ENCODE peak calls at places on chromosomes 5 and 9, in eight cellular contexts. H is cardiac fibroblast, X is neural crest cell, B is skeletal muscle cell, V is HS-5, K is suprapubic skin, A is Peyer's patch, O is NCI-H1105 treated with DMSO at 0.1 percent for 48 hours. J is an unnamed sample.

GRCh38 chr5:179422213-179422839 is 77.1 kb upstream of the ADAMTS2 start:
- DNase-seq in H (no peak), X (no peak), B (no peak), V (no peak), K (no peak), A (no peak), O (no peak), J (no peak)

GRCh38 chr9:96667363-96667728 is 12.2 kb upstream of the PRXL2C start:
- DNase-seq in H (no peak), X (no peak), B (no peak), V (no peak), K (no peak), A (no peak), O (no peak), J (no peak)

GRCh38 chr5:67182406-67182805 is 14.2 kb downstream of the CD180 start:
- DNase-seq in H (peak), X (no peak), B (peak), V (no peak), K (peak), A (no peak), O (no peak), J (peak)

GRCh38 chr5:128673411-128673957 is 135.4 kb upstream of the FBN2 start:
- DNase-seq in H (no peak), X (no peak), B (no peak), V (no peak), K (no peak), A (no peak), O (no peak), J (peak)

GRCh38 chr5:150322202-150322601 is 19.5 kb upstream of the ARSI start:
- DNase-seq in H (no peak), X (no peak), B (no peak), V (no peak), K (no peak), A (no peak), O (no peak), J (no peak)

GRCh38 chr5:20109326-20109725 is 121.3 kb upstream of the CDH18 start:
- DNase-seq in H (no peak), X (no peak), B (no peak), V (no peak), K (no peak), A (no peak), O (no peak), J (no peak)

GRCh38 chr9:113624721-113625120 is 161.2 kb downstream of the RGS3 start:
- DNase-seq in H (peak), X (no peak), B (no peak), V (peak), K (peak), A (no peak), O (no peak), J (no peak)

GRCh38 chr5:74294231-74294705 is 346.3 kb downstream of the ENC1 start:
- DNase-seq in H (no peak), X (no peak), B (no peak), V (no peak), K (no peak), A (no peak), O (no peak), J (no peak)

GRCh38 chr9:136981588-136982231 is 1.1 kb upstream of the LCNL1 start:
- DNase-seq in H (no peak), X (no peak), B (no peak), V (no peak), K (no peak), A (no peak), O (no peak), J (no peak)

GRCh38 chr5:153445875-153446567 is 44.4 kb upstream of the GRIA1 start:
- DNase-seq in H (peak), X (no peak), B (peak), V (no peak), K (no peak), A (no peak), O (peak), J (no peak)

GRCh38 chr5:32504923-32505596 is 60.5 kb upstream of the ZFR start:
- DNase-seq in H (peak), X (no peak), B (peak), V (peak), K (peak), A (no peak), O (peak), J (peak)

GRCh38 chr5:68456756-68457217 is 241.2 kb downstream of the PIK3R1 start:
- DNase-seq in H (peak), X (no peak), B (no peak), V (no peak), K (no peak), A (no peak), O (no peak), J (peak)

GRCh38 chr9:115469826-115470225 is 351.9 kb upstream of the TNC start:
- DNase-seq in H (no peak), X (no peak), B (no peak), V (peak), K (no peak), A (no peak), O (no peak), J (no peak)

GRCh38 chr5:36936309-36936708 is 59.7 kb downstream of the NIPBL start:
- DNase-seq in H (no peak), X (no peak), B (no peak), V (no peak), K (no peak), A (no peak), O (no peak), J (no peak)

GRCh38 chr9:125701351-125701750 is 5.7 kb downstream of the MAPKAP1 start:
- DNase-seq in H (peak), X (no peak), B (no peak), V (peak), K (no peak), A (no peak), O (no peak), J (peak)

GRCh38 chr5:122415481-122416120 is 103.6 kb downstream of the SNCAIP start:
- DNase-seq in H (peak), X (peak), B (peak), V (peak), K (no peak), A (no peak), O (peak), J (peak)

GRCh38 chr9:37508834-37509206 is 23.1 kb downstream of the POLR1E start:
- DNase-seq in H (no peak), X (no peak), B (no peak), V (no peak), K (no peak), A (no peak), O (no peak), J (no peak)

GRCh38 chr9:108300296-108301287 is 555.2 kb downstream of the ACTL7B start:
- DNase-seq in H (no peak), X (no peak), B (no peak), V (no peak), K (no peak), A (no peak), O (no peak), J (no peak)

GRCh38 chr5:164532226-164532937 is 1027.0 kb downstream of the MAT2B start:
- DNase-seq in H (no peak), X (no peak), B (no peak), V (no peak), K (no peak), A (no peak), O (no peak), J (peak)

GRCh38 chr5:163914911-163915310 is 409.5 kb downstream of the MAT2B start:
- DNase-seq in H (no peak), X (no peak), B (no peak), V (no peak), K (no peak), A (peak), O (no peak), J (no peak)

GRCh38 chr5:9173281-9174048 is 372.4 kb downstream of the SEMA5A start:
- DNase-seq in H (peak), X (no peak), B (peak), V (peak), K (no peak), A (no peak), O (no peak), J (peak)

GRCh38 chr9:111794837-111795556 is at the start of gene SHOC1:
- DNase-seq in H (no peak), X (no peak), B (no peak), V (no peak), K (no peak), A (no peak), O (no peak), J (no peak)

GRCh38 chr5:16952968-16953671 is 17.0 kb upstream of the MYO10 start:
- DNase-seq in H (no peak), X (no peak), B (no peak), V (no peak), K (no peak), A (no peak), O (no peak), J (no peak)

GRCh38 chr5:121497176-121497575 is 354.5 kb upstream of the FTMT start:
- DNase-seq in H (no peak), X (no peak), B (no peak), V (no peak), K (no peak), A (no peak), O (no peak), J (no peak)

GRCh38 chr9:115456515-115456914 is 338.6 kb upstream of the TNC start:
- DNase-seq in H (peak), X (no peak), B (peak), V (no peak), K (no peak), A (no peak), O (no peak), J (peak)

GRCh38 chr9:91138760-91139159 is 223.0 kb downstream of the AUH start:
- DNase-seq in H (no peak), X (no peak), B (no peak), V (no peak), K (no peak), A (no peak), O (no peak), J (no peak)

GRCh38 chr5:168027002-168027401 is 264.4 kb upstream of the WWC1 start:
- DNase-seq in H (no peak), X (no peak), B (no peak), V (no peak), K (no peak), A (no peak), O (no peak), J (no peak)

GRCh38 chr9:114097613-114098020 is 1.5 kb downstream of the KIF12 start:
- DNase-seq in H (peak), X (no peak), B (no peak), V (no peak), K (peak), A (no peak), O (no peak), J (no peak)

GRCh38 chr5:57277085-57277484 is 103.2 kb downstream of the GPBP1 start:
- DNase-seq in H (peak), X (no peak), B (no peak), V (no peak), K (no peak), A (no peak), O (peak), J (peak)

GRCh38 chr5:133758641-133759040 is 146.3 kb upstream of the FSTL4 start:
- DNase-seq in H (no peak), X (no peak), B (no peak), V (no peak), K (no peak), A (no peak), O (no peak), J (no peak)

GRCh38 chr5:73278693-73279092 is 105.7 kb downstream of the TMEM174 start:
- DNase-seq in H (no peak), X (no peak), B (no peak), V (no peak), K (no peak), A (no peak), O (peak), J (no peak)

GRCh38 chr9:94912700-94913249 is 186.3 kb downstream of the AOPEP start:
- DNase-seq in H (peak), X (no peak), B (peak), V (peak), K (no peak), A (no peak), O (peak), J (peak)

GRCh38 chr5:11247224-11247623 is 486.2 kb upstream of the DAP start:
- DNase-seq in H (no peak), X (no peak), B (no peak), V (no peak), K (no peak), A (no peak), O (no peak), J (no peak)

J was measured in fibroblast of the aortic adventitia.